ENCODE peak calls at places on chromosomes 11 and 22, in five cellular contexts. J is HepG2, T is HCT116, M is SK-N-SH, W is K562. F is an unnamed sample.

GRCh38 chr22:30754971-30755759 is 60.5 kb downstream of the OSBP2 start:
- DNase-seq in W (peak), T (peak), J (peak), M (peak), F (no peak)

GRCh38 chr11:2665747-2666710 is 33.8 kb downstream of the KCNQ1OT1 start:
- DNase-seq in T (no peak), M (no peak), J (no peak), W (no peak), F (no peak)

GRCh38 chr11:68680541-68681231 is 3.7 kb upstream of the GAL start:
- DNase-seq in W (no peak), J (no peak), T (no peak), M (no peak), F (no peak)

GRCh38 chr11:12318791-12319733 is 58.3 kb upstream of the PARVA start:
- DNase-seq in W (no peak), J (no peak), T (no peak), M (peak), F (no peak)

GRCh38 chr11:125165111-125165663 is 636 bp downstream of the PKNOX2 start:
- DNase-seq in W (no peak), T (no peak), M (peak), J (no peak), F (no peak)

GRCh38 chr22:50529416-50530279 is at the start of gene TYMP:
- DNase-seq in T (no peak), J (peak), M (no peak), W (no peak), F (no peak)

GRCh38 chr22:38109391-38110000 is 988 bp downstream of the BAIAP2L2 start:
- DNase-seq in W (no peak), J (no peak), T (no peak), M (no peak), F (no peak)

GRCh38 chr22:38412435-38413084 is 42.4 kb downstream of the KCNJ4 start:
- DNase-seq in W (peak), M (peak), T (no peak), J (no peak), F (no peak)

GRCh38 chr11:127074151-127074761 is 73.7 kb upstream of the KIRREL3 start:
- DNase-seq in M (peak), T (no peak), J (peak), W (peak), F (peak)

GRCh38 chr22:24118689-24119384 is 62.5 kb upstream of the SUSD2 start:
- DNase-seq in W (no peak), T (no peak), M (no peak), J (no peak), F (no peak)

GRCh38 chr22:26568207-26568706 is 21.7 kb downstream of the TPST2 start:
- DNase-seq in W (no peak), M (no peak), T (no peak), J (no peak), F (no peak)

GRCh38 chr22:42536166-42536565 is 16.6 kb upstream of the RRP7A start:
- DNase-seq in T (no peak), J (peak), W (no peak), M (no peak), F (no peak)
- H3K27ac ChIP-seq in T (no peak), J (no peak), W (no peak), M (no peak), F (no peak)

GRCh38 chr22:22769434-22770279 is 118.0 kb upstream of the IGLL5 start:
- DNase-seq in J (no peak), T (no peak), M (no peak), W (no peak), F (no peak)
- TF ChIP-seq SIN3A in J (no peak), T (no peak), M (no peak), W (no peak), F (no peak)

DNA sequence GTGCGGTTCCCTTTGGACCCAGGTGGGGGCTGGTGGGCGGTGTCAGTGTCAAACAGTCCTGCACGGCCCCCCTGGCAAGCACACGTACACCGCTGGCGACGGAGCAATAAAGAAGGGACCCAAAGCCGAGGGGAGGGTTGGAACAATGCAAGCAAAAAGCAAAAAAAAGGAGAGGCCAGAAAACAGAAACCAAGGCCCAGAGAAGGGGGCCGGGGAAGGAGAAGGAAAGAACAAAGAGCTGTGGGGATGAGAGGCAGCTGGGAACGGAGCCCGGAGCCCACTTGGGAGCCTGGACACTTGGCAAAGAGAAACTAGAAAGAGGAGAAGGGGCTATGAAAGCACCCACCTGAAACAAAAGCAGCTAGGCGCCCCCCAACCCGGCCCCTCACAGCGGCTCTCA is 99.4 kb downstream of the CELSR1 start:
- DNase-seq in J (no peak), W (no peak), M (no peak), T (no peak), F (no peak)
- TF ChIP-seq REST in J (no peak), W (no peak), M (no peak), T (no peak), F (no peak)

DNA sequence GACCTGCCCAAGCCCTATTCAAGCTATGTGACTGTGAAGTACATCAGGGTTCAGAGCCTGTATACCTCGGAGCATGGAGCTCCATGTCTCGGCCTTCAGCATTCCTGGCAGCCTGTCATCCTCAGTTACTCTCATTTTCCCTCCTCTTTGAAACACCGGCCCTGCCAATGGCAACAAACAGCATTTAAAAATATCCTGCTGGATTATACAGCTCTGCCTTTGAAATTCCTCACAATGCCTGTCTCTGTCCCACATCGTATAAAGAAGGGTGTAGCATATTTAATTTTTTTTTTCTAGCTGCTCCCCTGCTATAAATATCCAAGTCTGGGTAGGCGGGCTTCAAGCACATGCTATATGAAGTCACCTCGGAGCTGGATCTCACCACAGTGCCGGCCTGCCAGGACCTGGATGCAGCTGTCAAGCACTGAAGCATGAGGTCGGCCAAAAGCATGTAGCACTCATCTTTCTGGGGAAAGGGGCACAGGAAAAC is 11.8 kb downstream of the ABTB2 start:
- DNase-seq in M (peak), T (no peak), J (no peak), W (no peak), F (no peak)
- H3K27ac ChIP-seq in M (peak), T (no peak), J (peak), W (no peak), F (peak)

GRCh38 chr11:105220175-105220574 is 80.6 kb upstream of the CARD18 start:
- DNase-seq in T (no peak), W (no peak), J (no peak), M (no peak), F (no peak)
- TF ChIP-seq SIN3A in T (no peak), W (no peak), J (no peak), M (no peak), F (no peak)

DNA sequence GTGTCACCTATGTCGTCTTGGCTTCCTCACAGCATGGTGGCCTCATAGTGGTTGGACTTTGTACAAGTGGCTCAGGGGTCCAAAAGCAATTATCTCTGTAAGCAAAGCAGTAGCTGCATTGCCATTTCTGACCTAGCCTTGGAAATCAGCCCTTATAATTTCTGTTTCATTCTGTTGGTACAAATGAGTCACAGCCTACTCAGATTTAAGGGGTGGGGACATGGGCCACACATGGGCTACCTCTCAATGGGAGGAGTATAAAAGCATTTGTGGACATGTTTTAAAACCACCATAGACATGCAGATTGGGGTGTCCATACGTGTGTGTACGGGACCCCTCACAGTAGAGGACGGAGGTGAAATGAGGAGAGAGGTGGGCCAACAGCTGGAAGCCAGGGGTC is 41.6 kb downstream of the CHRDL2 start:
- DNase-seq in M (no peak), T (no peak), J (peak), W (no peak), F (no peak)
- TF ChIP-seq REST in M (no peak), T (no peak), J (no peak), W (no peak), F (no peak)

GRCh38 chr11:128865490-128865889 is 1.6 kb downstream of the KCNJ1 start:
- DNase-seq in T (no peak), W (no peak), M (no peak), J (no peak), F (no peak)
- H3K27ac ChIP-seq in T (no peak), W (no peak), M (no peak), J (no peak), F (no peak)

DNA sequence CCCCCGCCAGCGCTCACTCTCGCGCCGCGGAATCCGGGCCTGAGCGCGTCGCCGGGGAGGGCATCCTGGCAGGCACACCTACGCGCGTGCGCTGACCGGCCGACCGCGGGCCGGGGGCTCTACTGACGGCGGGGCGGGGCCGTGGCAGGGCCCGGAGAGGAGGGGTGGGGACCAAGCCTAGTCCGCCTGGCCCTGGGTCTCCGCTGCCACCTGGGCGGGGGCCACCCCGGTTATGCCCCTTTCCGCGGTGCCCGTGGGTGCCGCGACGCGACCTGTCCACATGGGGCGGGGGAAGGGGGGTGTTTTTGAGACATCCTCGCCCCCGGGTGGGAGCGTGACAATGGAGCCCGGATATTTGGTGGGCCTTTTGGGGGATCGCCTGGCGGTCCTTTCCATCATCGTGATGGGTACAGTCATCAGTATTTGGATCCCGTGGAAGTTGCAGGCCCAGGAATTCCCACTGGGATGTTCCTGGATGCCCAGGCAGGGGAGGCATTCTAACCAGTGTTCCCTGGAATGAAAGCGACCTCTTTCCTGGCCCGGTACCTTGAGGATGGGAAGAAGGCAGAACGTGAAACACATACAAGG is 2.2 kb downstream of the NCAM1 start:
- DNase-seq in W (no peak), M (peak), T (no peak), J (no peak), F (no peak)
- TF ChIP-seq SIN3A in W (no peak), M (no peak), T (no peak), J (no peak), F (no peak)

DNA sequence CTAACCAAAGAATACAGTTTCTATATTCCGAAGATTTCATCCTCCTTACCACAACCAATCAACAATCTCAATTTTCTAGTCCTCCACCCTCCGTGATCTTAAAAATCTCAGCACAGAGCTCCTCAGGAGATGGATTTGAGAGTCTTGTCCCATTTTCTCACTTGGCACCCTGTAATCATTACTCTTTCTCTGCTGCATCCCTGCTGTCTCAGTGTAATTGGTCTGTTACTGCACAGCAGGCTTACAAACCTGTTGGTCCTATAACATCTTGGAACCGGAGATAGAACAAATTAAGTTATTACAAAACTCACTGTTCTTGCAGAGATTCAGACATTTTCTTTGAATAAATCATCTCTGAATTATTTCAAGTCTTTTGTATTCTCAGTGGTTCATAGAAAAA is 1227.2 kb downstream of the JRKL start:
- DNase-seq in M (no peak), J (no peak), T (no peak), W (no peak), F (no peak)
- TF ChIP-seq REST in M (no peak), J (no peak), T (no peak), W (no peak), F (no peak)